ENCODE peak calls at places on chromosomes 5 and 9, in six cellular contexts. Z is GM12878, D is A549, J is HepG2, N is endothelial cell of umbilical vein, E is K562. K is an unnamed sample.

GRCh38 chr9:81565144-81565543 is 124.2 kb downstream of the TLE1 start:
- DNase-seq in N (no peak), Z (no peak), D (no peak), E (no peak), J (peak), K (no peak)

GRCh38 chr5:96717874-96718273 is 55.7 kb downstream of the CAST start:
- DNase-seq in D (no peak), J (no peak), Z (no peak), N (no peak), E (no peak), K (no peak)

GRCh38 chr5:167699434-167699833 is 592.0 kb upstream of the WWC1 start:
- DNase-seq in N (peak), J (no peak), Z (no peak), E (no peak), D (peak), K (no peak)

GRCh38 chr9:89969156-89969566 is 364.3 kb downstream of the GADD45G start:
- DNase-seq in N (no peak), Z (no peak), E (no peak), J (peak), D (no peak), K (peak)

GRCh38 chr5:158546080-158546479 is 553.6 kb downstream of the EBF1 start:
- DNase-seq in N (no peak), J (no peak), Z (no peak), D (no peak), E (no peak), K (no peak)

GRCh38 chr5:35776757-35777156 is 79.9 kb upstream of the IL7R start:
- DNase-seq in J (no peak), D (no peak), N (no peak), Z (no peak), E (no peak), K (no peak)

GRCh38 chr9:131668439-131669233 is 71.2 kb downstream of the RAPGEF1 start:
- DNase-seq in Z (peak), D (no peak), E (peak), J (peak), N (peak), K (peak)

GRCh38 chr5:128579111-128579510 is 41.1 kb upstream of the FBN2 start:
- DNase-seq in D (peak), J (no peak), E (no peak), Z (no peak), N (peak), K (no peak)

GRCh38 chr5:3784854-3785253 is 189.2 kb downstream of the IRX1 start:
- DNase-seq in D (no peak), N (no peak), J (no peak), E (no peak), Z (no peak), K (no peak)
- TF ChIP-seq MAX in D (no peak), N (no peak), J (no peak), E (no peak), Z (no peak), K (no peak)

GRCh38 chr5:120368923-120369715 is 95.0 kb upstream of the PRR16 start:
- DNase-seq in N (no peak), D (no peak), J (peak), Z (no peak), E (no peak), K (no peak)

GRCh38 chr5:120367896-120368634 is 96.0 kb upstream of the PRR16 start:
- DNase-seq in Z (no peak), J (no peak), N (no peak), E (no peak), D (no peak), K (no peak)

GRCh38 chr5:120361941-120362340 is 102.2 kb upstream of the PRR16 start:
- DNase-seq in J (no peak), E (no peak), D (no peak), Z (no peak), N (no peak), K (no peak)

GRCh38 chr5:120362426-120362825 is 101.7 kb upstream of the PRR16 start:
- DNase-seq in D (no peak), E (no peak), Z (no peak), N (no peak), J (no peak), K (no peak)

DNA sequence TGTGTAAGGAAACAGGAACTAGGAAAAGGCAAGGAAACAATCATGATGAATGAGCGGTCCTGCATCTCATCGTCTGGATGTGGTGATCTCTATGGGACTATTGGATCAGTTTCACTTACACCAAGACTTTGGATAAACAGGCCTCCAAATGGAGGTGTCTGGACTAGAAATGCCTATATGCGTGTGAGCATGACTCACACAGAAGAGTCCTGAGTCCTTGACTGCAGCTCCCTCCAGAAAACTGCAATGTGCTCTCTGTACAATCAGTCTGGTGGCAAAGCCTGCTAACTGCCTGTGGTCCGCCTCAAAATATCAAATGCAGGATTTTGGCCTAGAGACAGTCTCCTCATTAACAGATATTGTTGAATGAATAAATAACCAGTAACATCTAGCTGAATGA is 98.1 kb upstream of the PRR16 start:
- DNase-seq in E (peak), D (no peak), J (no peak), N (no peak), Z (no peak), K (no peak)
- TF ChIP-seq MYC in E (no peak), D (no peak), J (no peak), N (no peak), Z (no peak), K (no peak)

GRCh38 chr5:177183766-177184165 is 50.2 kb downstream of the NSD1 start:
- DNase-seq in N (peak), Z (no peak), J (no peak), E (no peak), D (no peak), K (no peak)
- TF ChIP-seq MAX in N (no peak), Z (no peak), J (no peak), E (no peak), D (no peak), K (no peak)

DNA sequence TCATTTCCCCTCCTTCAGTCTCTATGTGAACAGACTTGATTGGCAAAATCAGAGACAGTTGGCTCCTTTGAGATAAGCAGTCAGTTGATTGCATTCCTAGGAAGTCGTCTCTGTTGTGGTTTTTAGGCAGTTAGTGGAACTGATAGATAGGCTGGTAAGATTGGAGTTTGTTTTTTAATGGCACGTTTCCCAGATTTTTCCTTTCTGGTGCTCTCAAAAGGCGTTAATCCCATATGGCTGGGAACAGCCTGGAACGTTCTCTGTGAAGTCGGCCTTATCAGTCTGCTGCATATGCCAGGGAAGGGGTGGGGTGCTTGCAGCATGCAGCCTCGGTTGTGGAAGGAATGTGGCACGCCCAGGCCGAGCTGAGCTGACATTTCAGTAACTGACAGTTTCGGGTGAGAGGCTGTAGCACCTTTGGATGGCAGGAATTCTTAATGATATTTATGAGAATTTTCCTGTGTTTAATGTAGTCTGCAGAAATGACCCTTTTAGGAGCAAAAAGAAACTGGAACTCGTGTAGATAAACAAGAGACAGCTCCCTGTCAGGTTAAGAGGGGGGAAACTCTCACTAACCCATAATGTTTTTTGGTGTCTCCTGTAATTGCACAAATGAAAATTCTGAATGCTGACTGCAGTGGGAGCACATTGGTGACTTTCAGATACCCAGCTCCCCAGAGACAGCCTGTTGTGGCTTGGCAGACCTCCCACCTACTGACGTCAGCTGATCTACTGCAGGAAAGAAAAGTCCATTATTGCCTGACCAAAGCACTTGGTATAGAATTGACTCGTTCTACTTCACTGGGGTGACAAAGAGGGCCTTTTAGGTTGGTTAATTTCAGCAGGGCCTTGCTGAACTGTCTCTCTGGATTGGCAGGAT is 6.3 kb downstream of the SPTAN1 start:
- DNase-seq in J (peak), N (peak), D (no peak), E (peak), Z (peak), K (peak)
- TF ChIP-seq MYC in J (peak), N (no peak), D (no peak), E (no peak), Z (no peak), K (no peak)

GRCh38 chr5:148937239-148937638 is 110.8 kb downstream of the ADRB2 start:
- DNase-seq in J (no peak), Z (no peak), E (no peak), D (no peak), N (no peak), K (no peak)
- TF ChIP-seq MAX in J (no peak), Z (no peak), E (no peak), D (no peak), N (no peak), K (no peak)

GRCh38 chr5:1748845-1749244 is 50.8 kb downstream of the MRPL36 start:
- DNase-seq in N (no peak), E (no peak), D (no peak), J (no peak), Z (no peak), K (no peak)
- TF ChIP-seq MYC in N (no peak), E (no peak), D (no peak), J (no peak), Z (no peak), K (no peak)